ENCODE peak calls at places on chromosomes 3 and 15, in nine cellular contexts. Y is CD8-positive, alpha-beta T cell; M is left ventricle myocardium inferior; T is colonic mucosa; H is mammary epithelial cell; G is effector memory CD4-positive, alpha-beta T cell; P is cardiac muscle cell; F is GM23338; D is uterus. R is an unnamed sample. For H3K4me1, the result is how much of the 10 kb centered on the place peaks cover.

GRCh38 chr3:86793786-86794185 is 197.2 kb downstream of the VGLL3 start:
- DNase-seq in F (peak), Y (no peak), M (no peak), H (peak), T (no peak), P (peak), G (no peak), D (peak), R (no peak)

GRCh38 chr15:41513282-41514227 is at the start of gene LTK:
- DNase-seq in Y (peak), F (peak), P (peak), G (peak), M (no peak), D (no peak), H (no peak), T (peak), R (peak)

GRCh38 chr15:41417418-41417811 is 520 bp downstream of the RTF1 start:
- DNase-seq in M (peak), Y (no peak), H (peak), T (peak), F (peak), D (peak), G (no peak), P (no peak), R (no peak)

GRCh38 chr3:71055602-71056001 is 527.9 kb downstream of the FOXP1 start:
- DNase-seq in Y (no peak), D (no peak), G (no peak), H (peak), T (no peak), M (no peak), F (no peak), P (no peak), R (no peak)

GRCh38 chr3:72680766-72681165 is 167.5 kb downstream of the SHQ1 start:
- DNase-seq in M (no peak), F (no peak), Y (no peak), T (no peak), H (no peak), G (no peak), D (no peak), P (no peak), R (no peak)

GRCh38 chr15:71082803-71083202 is 32.5 kb upstream of the THSD4 start:
- DNase-seq in P (no peak), T (no peak), H (no peak), M (peak), G (no peak), Y (no peak), D (peak), F (no peak), R (no peak)

GRCh38 chr3:33975463-33975862 is 177.0 kb downstream of the PDCD6IP start:
- DNase-seq in Y (no peak), G (no peak), T (no peak), D (no peak), H (no peak), M (no peak), P (no peak), F (no peak), R (no peak)

GRCh38 chr3:51384145-51384729 is 854 bp upstream of the MANF start:
- DNase-seq in F (peak), D (no peak), Y (peak), T (peak), P (peak), G (peak), M (peak), H (no peak), R (no peak)

DNA sequence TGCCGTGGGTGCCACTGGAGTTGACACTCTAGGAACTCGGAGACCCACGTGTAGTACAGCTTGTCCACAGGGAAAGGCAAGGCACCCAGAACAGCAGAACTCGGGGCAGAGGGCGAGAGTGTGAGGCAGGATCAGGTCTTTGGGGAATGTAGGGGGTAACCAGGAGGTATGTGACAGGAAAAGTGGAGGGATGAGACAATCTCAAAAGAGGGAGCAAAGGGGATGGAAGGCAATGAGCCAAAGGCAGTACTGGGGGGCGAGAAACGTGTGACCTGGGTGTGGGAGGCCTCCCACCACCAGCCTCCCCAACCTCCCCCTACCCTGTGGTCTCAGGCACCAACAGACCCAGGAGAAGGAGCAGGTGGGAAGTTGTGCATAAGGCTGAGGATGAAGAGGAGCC is 48.9 kb downstream of the UMPS start:
- DNase-seq in M (no peak), F (no peak), Y (no peak), T (no peak), P (no peak), H (no peak), D (no peak), G (no peak), R (no peak)
- H3K4me1 ChIP-seq in M (half or more), F (under half), Y (under half), T (under half), P (under half), H (under half), D (under half), G (under half), R (under half)

GRCh38 chr3:13482106-13482690 is 2.1 kb downstream of the HDAC11 start:
- DNase-seq in D (no peak), P (no peak), Y (no peak), M (no peak), H (no peak), T (no peak), G (no peak), F (no peak), R (peak)
- H3K4me1 ChIP-seq in D (under half), P (under half), Y (under half), M (half or more), H (under half), T (under half), G (under half), F (under half), R (under half)

DNA sequence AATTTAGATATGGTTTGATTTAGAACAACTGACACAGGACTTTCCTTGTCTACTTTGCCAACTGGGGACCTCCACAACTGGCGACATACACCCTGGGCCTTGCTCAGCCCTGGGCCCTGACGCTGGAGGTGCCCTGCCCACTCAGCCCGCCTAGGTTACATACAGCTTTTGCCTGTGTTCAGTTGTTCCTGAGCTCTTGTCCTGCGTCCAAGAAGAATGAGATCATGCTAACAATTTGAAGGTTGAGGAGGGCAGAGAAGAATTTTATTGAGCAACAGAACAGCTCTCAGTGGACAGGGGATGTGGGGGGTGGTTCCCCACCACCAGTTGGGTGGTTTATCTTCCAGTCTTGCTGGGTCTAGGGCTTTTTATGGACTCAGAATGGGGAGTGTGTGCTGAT is 67.9 kb downstream of the IQCH start:
- DNase-seq in H (no peak), F (peak), T (no peak), G (no peak), D (no peak), P (no peak), Y (no peak), M (no peak), R (no peak)
- H3K4me1 ChIP-seq in H (under half), F (under half), T (under half), G (under half), D (under half), P (under half), Y (under half), M (under half), R (under half)

DNA sequence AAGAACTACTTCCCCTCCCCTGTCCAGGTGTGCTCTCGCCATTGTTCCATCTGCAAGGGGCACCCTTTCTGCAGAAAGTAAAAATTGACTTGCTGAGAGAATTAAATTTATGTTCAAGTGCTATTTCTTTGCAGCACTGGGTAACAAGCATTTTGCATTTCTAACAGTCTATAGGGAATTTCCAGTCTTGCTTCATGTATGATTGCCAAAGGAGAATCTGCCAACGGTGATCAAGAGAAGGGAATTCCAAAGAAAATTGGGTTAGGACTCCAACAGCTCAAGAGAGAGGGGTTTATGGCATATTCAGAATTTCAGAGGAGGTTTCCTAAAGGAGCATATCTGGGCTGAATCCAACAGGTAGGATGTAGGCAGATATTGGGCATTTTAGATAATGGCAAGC is 136.7 kb upstream of the WNT5A start:
- DNase-seq in T (no peak), M (no peak), D (no peak), P (no peak), G (no peak), H (peak), Y (no peak), F (no peak), R (no peak)
- H3K4me1 ChIP-seq in T (under half), M (under half), D (under half), P (under half), G (under half), H (under half), Y (under half), F (under half), R (under half)

GRCh38 chr15:65082303-65082958 is 5.9 kb downstream of the KBTBD13 start:
- DNase-seq in Y (no peak), M (no peak), D (no peak), G (no peak), P (peak), F (peak), T (peak), H (no peak), R (peak)

GRCh38 chr15:65083262-65083701 is 6.7 kb downstream of the KBTBD13 start:
- DNase-seq in H (no peak), F (peak), D (peak), Y (no peak), T (no peak), G (no peak), P (peak), M (no peak), R (peak)

GRCh38 chr15:65081758-65082157 is 5.2 kb downstream of the KBTBD13 start:
- DNase-seq in M (no peak), T (no peak), H (peak), P (no peak), F (no peak), Y (no peak), D (no peak), G (no peak), R (no peak)

GRCh38 chr15:65079580-65079979 is 3.0 kb downstream of the KBTBD13 start:
- DNase-seq in Y (no peak), P (no peak), G (no peak), D (no peak), M (no peak), F (no peak), T (no peak), H (no peak), R (no peak)

DNA sequence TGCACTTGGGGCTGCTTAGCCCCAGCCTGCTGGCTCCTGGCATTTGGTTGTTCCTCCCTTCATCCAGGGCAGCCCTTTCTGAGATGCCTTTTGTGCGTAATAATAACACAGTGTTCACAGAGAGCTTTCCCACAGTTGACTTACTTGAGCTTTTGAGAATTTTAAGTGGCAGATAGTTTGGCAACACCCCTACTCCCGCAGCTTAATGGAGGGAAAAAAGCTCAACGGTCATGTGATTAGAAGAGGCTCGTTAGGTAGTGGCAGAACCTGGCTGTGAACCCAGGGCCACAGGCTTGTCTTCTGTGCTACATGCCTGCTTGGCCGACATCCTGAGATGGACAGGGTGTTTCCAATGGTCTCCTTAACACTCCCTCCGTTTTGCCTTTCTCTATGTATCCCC is 4.7 kb downstream of the KBTBD13 start:
- DNase-seq in M (no peak), H (no peak), D (no peak), T (no peak), Y (no peak), F (no peak), P (peak), G (no peak), R (no peak)
- H3K4me1 ChIP-seq in M (half or more), H (under half), D (under half), T (under half), Y (under half), F (under half), P (under half), G (under half), R (under half)